ENCODE peak calls at places on chromosome 2, in five cellular contexts. One of them, this sample, is unnamed.

GRCh38 chr2:128416366-128416765 is 97.7 kb upstream of the HS6ST1 start:
- DNase-seq in NCI-H82: peak; percentile 60
- DNase-seq in fibroblast of the aortic adventitia: no peak
- DNase-seq in epithelial cell of esophagus: no peak
- DNase-seq in anterior cingulate cortex: no peak
- DNase-seq in this sample: no peak

GRCh38 chr2:64581018-64581417 is 56.9 kb downstream of the AFTPH start:
- DNase-seq in fibroblast of the aortic adventitia: no peak
- DNase-seq in epithelial cell of esophagus: no peak
- DNase-seq in NCI-H82: no peak
- DNase-seq in anterior cingulate cortex: no peak
- DNase-seq in this sample: no peak

GRCh38 chr2:69918391-69918790 is 3.5 kb downstream of the MXD1 start:
- DNase-seq in anterior cingulate cortex: no peak
- DNase-seq in NCI-H82: no peak
- DNase-seq in fibroblast of the aortic adventitia: no peak
- DNase-seq in epithelial cell of esophagus: no peak
- DNase-seq in this sample: no peak

GRCh38 chr2:189293164-189293563 is 113.6 kb upstream of the COL5A2 start:
- DNase-seq in epithelial cell of esophagus: no peak
- DNase-seq in fibroblast of the aortic adventitia: peak; percentile 77
- DNase-seq in NCI-H82: no peak
- DNase-seq in anterior cingulate cortex: no peak
- DNase-seq in this sample: no peak

GRCh38 chr2:207513577-207514257 is 16.0 kb upstream of the CREB1 start:
- DNase-seq in fibroblast of the aortic adventitia: peak; percentile 99
- DNase-seq in epithelial cell of esophagus: peak; percentile 92
- DNase-seq in anterior cingulate cortex: no peak
- DNase-seq in NCI-H82: peak; percentile 54
- DNase-seq in this sample: no peak

GRCh38 chr2:129923265-129924141 is 56.0 kb upstream of the RAB6C start:
- DNase-seq in epithelial cell of esophagus: peak; percentile 46
- DNase-seq in fibroblast of the aortic adventitia: peak; percentile 58
- DNase-seq in NCI-H82: peak; percentile 77
- DNase-seq in anterior cingulate cortex: peak; percentile 33
- DNase-seq in this sample: no peak

GRCh38 chr2:217973008-217973787 is 29.6 kb downstream of the TNS1 start:
- DNase-seq in epithelial cell of esophagus: no peak
- DNase-seq in anterior cingulate cortex: no peak
- DNase-seq in fibroblast of the aortic adventitia: no peak
- DNase-seq in NCI-H82: no peak
- DNase-seq in this sample: no peak

GRCh38 chr2:45027051-45027450 is 17.8 kb upstream of the SIX2 start:
- DNase-seq in NCI-H82: no peak
- DNase-seq in fibroblast of the aortic adventitia: no peak
- DNase-seq in anterior cingulate cortex: no peak
- DNase-seq in epithelial cell of esophagus: no peak
- DNase-seq in this sample: no peak

GRCh38 chr2:9256570-9257043 is 50.0 kb downstream of the ASAP2 start:
- DNase-seq in anterior cingulate cortex: peak; percentile 23
- DNase-seq in epithelial cell of esophagus: no peak
- DNase-seq in fibroblast of the aortic adventitia: peak; percentile 62
- DNase-seq in NCI-H82: peak; percentile 41
- DNase-seq in this sample: no peak

GRCh38 chr2:20135631-20136050 is 84.2 kb upstream of the LAPTM4A start:
- DNase-seq in epithelial cell of esophagus: peak; percentile 61
- DNase-seq in NCI-H82: peak; percentile 71
- DNase-seq in fibroblast of the aortic adventitia: peak; percentile 67
- DNase-seq in anterior cingulate cortex: no peak
- DNase-seq in this sample: peak; percentile 64

GRCh38 chr2:63858291-63858690 is 16.6 kb downstream of the UGP2 start:
- DNase-seq in fibroblast of the aortic adventitia: no peak
- DNase-seq in anterior cingulate cortex: no peak
- DNase-seq in epithelial cell of esophagus: no peak
- DNase-seq in NCI-H82: no peak
- DNase-seq in this sample: no peak

GRCh38 chr2:20728114-20728758 is 61.3 kb downstream of the GDF7 start:
- DNase-seq in fibroblast of the aortic adventitia: peak; percentile 15
- DNase-seq in NCI-H82: no peak
- DNase-seq in epithelial cell of esophagus: peak; percentile 77
- DNase-seq in anterior cingulate cortex: no peak
- DNase-seq in this sample: no peak

GRCh38 chr2:95728878-95729511 is 137.2 kb downstream of the TRIM43 start:
- DNase-seq in NCI-H82: peak; percentile 94
- DNase-seq in epithelial cell of esophagus: peak; percentile 79
- DNase-seq in anterior cingulate cortex: peak; percentile 44
- DNase-seq in fibroblast of the aortic adventitia: peak; percentile 93
- DNase-seq in this sample: peak; percentile 63

GRCh38 chr2:170271340-170271739 is 93.4 kb downstream of the MYO3B start:
- DNase-seq in anterior cingulate cortex: no peak
- DNase-seq in NCI-H82: no peak
- DNase-seq in fibroblast of the aortic adventitia: no peak
- DNase-seq in epithelial cell of esophagus: no peak
- DNase-seq in this sample: no peak

GRCh38 chr2:110678457-110679336 is 834 bp upstream of the BUB1 start:
- DNase-seq in epithelial cell of esophagus: no peak
- DNase-seq in NCI-H82: peak; percentile 50
- DNase-seq in anterior cingulate cortex: peak; percentile 41
- DNase-seq in fibroblast of the aortic adventitia: peak; percentile 33
- DNase-seq in this sample: no peak

GRCh38 chr2:8514274-8514662 is 167.6 kb upstream of the ID2 start:
- DNase-seq in anterior cingulate cortex: no peak
- DNase-seq in NCI-H82: no peak
- DNase-seq in epithelial cell of esophagus: no peak
- DNase-seq in fibroblast of the aortic adventitia: no peak
- DNase-seq in this sample: no peak

GRCh38 chr2:120596191-120596781 is 139.4 kb upstream of the GLI2 start:
- DNase-seq in anterior cingulate cortex: peak; percentile 30
- DNase-seq in epithelial cell of esophagus: no peak
- DNase-seq in NCI-H82: no peak
- DNase-seq in fibroblast of the aortic adventitia: no peak
- DNase-seq in this sample: peak; percentile 51

GRCh38 chr2:165573534-165574461 is 104.3 kb downstream of the CSRNP3 start:
- DNase-seq in NCI-H82: peak; percentile 92
- DNase-seq in epithelial cell of esophagus: peak; percentile 38
- DNase-seq in anterior cingulate cortex: peak; percentile 60
- DNase-seq in fibroblast of the aortic adventitia: peak; percentile 5
- DNase-seq in this sample: peak; percentile 58

GRCh38 chr2:11698009-11698922 is 28.3 kb upstream of the NTSR2 start:
- DNase-seq in anterior cingulate cortex: no peak
- DNase-seq in epithelial cell of esophagus: no peak
- DNase-seq in NCI-H82: no peak
- DNase-seq in fibroblast of the aortic adventitia: peak; percentile 76
- DNase-seq in this sample: peak; percentile 72

GRCh38 chr2:176643711-176644110 is 374.5 kb downstream of the MTX2 start:
- DNase-seq in anterior cingulate cortex: no peak
- DNase-seq in fibroblast of the aortic adventitia: no peak
- DNase-seq in NCI-H82: no peak
- DNase-seq in epithelial cell of esophagus: peak; percentile 18
- DNase-seq in this sample: no peak

GRCh38 chr2:129253461-129253812 is 726.0 kb upstream of the RAB6C start:
- DNase-seq in NCI-H82: peak; percentile 49
- DNase-seq in fibroblast of the aortic adventitia: no peak
- DNase-seq in epithelial cell of esophagus: peak; percentile 44
- DNase-seq in anterior cingulate cortex: no peak
- DNase-seq in this sample: no peak

GRCh38 chr2:201890447-201890846 is 84.1 kb downstream of the CDK15 start:
- DNase-seq in NCI-H82: no peak
- DNase-seq in fibroblast of the aortic adventitia: no peak
- DNase-seq in anterior cingulate cortex: no peak
- DNase-seq in epithelial cell of esophagus: peak; percentile 81
- DNase-seq in this sample: no peak

GRCh38 chr2:235716875-235717496 is 223.1 kb downstream of the AGAP1 start:
- DNase-seq in anterior cingulate cortex: peak; percentile 29
- DNase-seq in NCI-H82: peak; percentile 66
- DNase-seq in fibroblast of the aortic adventitia: no peak
- DNase-seq in epithelial cell of esophagus: no peak
- DNase-seq in this sample: no peak

GRCh38 chr2:149422991-149423338 is 92.6 kb downstream of the LYPD6 start:
- DNase-seq in anterior cingulate cortex: no peak
- DNase-seq in fibroblast of the aortic adventitia: no peak
- DNase-seq in epithelial cell of esophagus: no peak
- DNase-seq in NCI-H82: no peak
- DNase-seq in this sample: no peak

GRCh38 chr2:54470241-54470938 is 14.3 kb downstream of the SPTBN1 start:
- DNase-seq in fibroblast of the aortic adventitia: peak; percentile 74
- DNase-seq in NCI-H82: no peak
- DNase-seq in anterior cingulate cortex: no peak
- DNase-seq in epithelial cell of esophagus: peak; percentile 8
- DNase-seq in this sample: no peak

GRCh38 chr2:46029332-46029811 is 267.8 kb upstream of the EPAS1 start:
- DNase-seq in fibroblast of the aortic adventitia: peak; percentile 40
- DNase-seq in NCI-H82: peak; percentile 41
- DNase-seq in epithelial cell of esophagus: peak; percentile 91
- DNase-seq in anterior cingulate cortex: no peak
- DNase-seq in this sample: peak; percentile 45